ENCODE peak calls at places on chromosomes 16 and 17, in six cellular contexts. U, H, K, I, X and B are unnamed samples.

GRCh38 chr17:44990994-44991393 is 22.9 kb upstream of the C1QL1 start:
- DNase-seq in U (no peak), H (no peak), K (no peak), I (no peak), X (no peak), B (peak)

GRCh38 chr17:82200743-82201497 is 11.7 kb downstream of the CCDC57 start:
- DNase-seq in U (no peak), H (no peak), K (no peak), I (no peak), X (no peak), B (no peak)

GRCh38 chr17:80668375-80669149 is 123.9 kb downstream of the RPTOR start:
- DNase-seq in U (no peak), H (no peak), K (no peak), I (no peak), X (no peak), B (no peak)

GRCh38 chr16:27264151-27264550 is 4.4 kb downstream of the NSMCE1 start:
- DNase-seq in U (peak), H (no peak), K (no peak), I (peak), X (peak), B (peak)

GRCh38 chr17:34671191-34671590 is 91.8 kb downstream of the TMEM132E start:
- DNase-seq in U (no peak), H (no peak), K (no peak), I (no peak), X (no peak), B (no peak)

GRCh38 chr16:1895949-1896675 is 22.1 kb downstream of the HS3ST6 start:
- DNase-seq in U (no peak), H (no peak), K (no peak), I (no peak), X (no peak), B (no peak)

GRCh38 chr17:76893623-76894358 is 25.6 kb downstream of the MGAT5B start:
- DNase-seq in U (no peak), H (no peak), K (no peak), I (no peak), X (no peak), B (no peak)

GRCh38 chr16:28495098-28495793 is 803 bp downstream of the APOBR start:
- DNase-seq in U (no peak), H (no peak), K (no peak), I (no peak), X (no peak), B (no peak)

GRCh38 chr17:39757931-39758873 is 20.5 kb downstream of the GRB7 start:
- DNase-seq in U (no peak), H (no peak), K (no peak), I (no peak), X (no peak), B (peak)

GRCh38 chr17:76272541-76273434 is 7.6 kb downstream of the UBALD2 start:
- DNase-seq in U (no peak), H (no peak), K (no peak), I (no peak), X (no peak), B (no peak)

GRCh38 chr17:28724500-28725165 is 1.4 kb downstream of the TLCD1 start:
- DNase-seq in U (no peak), H (no peak), K (no peak), I (no peak), X (peak), B (no peak)

GRCh38 chr17:47072881-47073280 is 93.8 kb upstream of the RPRML start:
- DNase-seq in U (no peak), H (no peak), K (no peak), I (no peak), X (peak), B (no peak)

GRCh38 chr16:83701494-83701893 is 106.3 kb upstream of the HSBP1 start:
- DNase-seq in U (peak), H (no peak), K (no peak), I (peak), X (peak), B (peak)

GRCh38 chr17:45311406-45311761 is 5.4 kb downstream of the MAP3K14 start:
- DNase-seq in U (no peak), H (no peak), K (no peak), I (no peak), X (no peak), B (no peak)

GRCh38 chr16:27237229-27238015 is 31.1 kb downstream of the NSMCE1 start:
- DNase-seq in U (peak), H (no peak), K (no peak), I (no peak), X (peak), B (no peak)

GRCh38 chr16:47921535-47921934 is 234.3 kb downstream of the ABCC12 start:
- DNase-seq in U (no peak), H (no peak), K (no peak), I (no peak), X (no peak), B (no peak)

GRCh38 chr16:80440691-80441090 is 100.1 kb upstream of the DYNLRB2 start:
- DNase-seq in U (no peak), H (no peak), K (no peak), I (no peak), X (no peak), B (no peak)

GRCh38 chr17:42795465-42795864 is 3.0 kb downstream of the COA3 start:
- DNase-seq in U (no peak), H (no peak), K (no peak), I (no peak), X (no peak), B (no peak)

GRCh38 chr17:82242977-82243647 is 14.3 kb downstream of the SLC16A3 start:
- DNase-seq in U (peak), H (peak), K (no peak), I (no peak), X (peak), B (peak)

GRCh38 chr17:63314766-63315165 is 131.3 kb downstream of the CYB561 start:
- DNase-seq in U (no peak), H (no peak), K (no peak), I (no peak), X (no peak), B (no peak)

GRCh38 chr17:56880133-56880532 is 33.7 kb downstream of the TRIM25 start:
- DNase-seq in U (no peak), H (no peak), K (no peak), I (no peak), X (no peak), B (no peak)

GRCh38 chr17:62135742-62136141 is 70.7 kb upstream of the MED13 start:
- DNase-seq in U (no peak), H (no peak), K (no peak), I (no peak), X (no peak), B (no peak)

GRCh38 chr17:28521296-28522085 is 15.3 kb downstream of the FOXN1 start:
- DNase-seq in U (no peak), H (no peak), K (no peak), I (no peak), X (no peak), B (no peak)

GRCh38 chr17:81294512-81295030 is 536 bp downstream of the SLC38A10 start:
- DNase-seq in U (no peak), H (no peak), K (no peak), I (peak), X (peak), B (peak)

GRCh38 chr16:88921603-88921995 is 55.1 kb upstream of the PABPN1L start:
- DNase-seq in U (no peak), H (no peak), K (no peak), I (no peak), X (no peak), B (no peak)

GRCh38 chr17:38893612-38894011 is 23.8 kb downstream of the LASP1 start:
- DNase-seq in U (peak), H (no peak), K (no peak), I (no peak), X (no peak), B (no peak)

GRCh38 chr17:4938670-4939553 is 934 bp downstream of the SLC25A11 start:
- DNase-seq in U (peak), H (no peak), K (no peak), I (no peak), X (no peak), B (no peak)

GRCh38 chr16:30030841-30031413 is at the start of gene TLCD3B:
- DNase-seq in U (no peak), H (no peak), K (no peak), I (no peak), X (no peak), B (no peak)

GRCh38 chr17:61822326-61823285 is 40.7 kb downstream of the BRIP1 start:
- DNase-seq in U (no peak), H (no peak), K (no peak), I (no peak), X (no peak), B (no peak)

GRCh38 chr16:85036398-85037049 is 8.9 kb downstream of the KIAA0513 start:
- DNase-seq in U (no peak), H (no peak), K (no peak), I (no peak), X (no peak), B (no peak)

GRCh38 chr17:28529012-28529400 is 22.9 kb downstream of the FOXN1 start:
- DNase-seq in U (no peak), H (no peak), K (no peak), I (no peak), X (no peak), B (no peak)

GRCh38 chr17:8141741-8142140 is 10.5 kb downstream of the PER1 start:
- DNase-seq in U (no peak), H (no peak), K (no peak), I (no peak), X (no peak), B (no peak)

GRCh38 chr17:45149037-45149668 is 878 bp downstream of the HEXIM1 start:
- DNase-seq in U (peak), H (peak), K (peak), I (peak), X (peak), B (peak)

GRCh38 chr17:7982666-7983065 is 19.7 kb upstream of the GUCY2D start:
- DNase-seq in U (peak), H (no peak), K (peak), I (peak), X (peak), B (peak)

GRCh38 chr17:8056232-8056975 is 17.5 kb downstream of the ALOX15B start:
- DNase-seq in U (peak), H (no peak), K (no peak), I (no peak), X (peak), B (peak)

GRCh38 chr17:41917957-41918391 is 777 bp downstream of the ACLY start:
- DNase-seq in U (peak), H (no peak), K (peak), I (peak), X (peak), B (peak)

GRCh38 chr17:34579979-34580684 is 750 bp downstream of the TMEM132E start:
- DNase-seq in U (peak), H (peak), K (peak), I (no peak), X (peak), B (peak)